ENCODE peak calls at places on chromosomes 6 and 20, in nine cellular contexts. X is tibial artery, A is T47D, G is left lobe of liver, J is fibroblast of lung, S is AG10803, N is HS-5, I is NCI-H2029, O is left cardiac atrium. E is an unnamed sample.

GRCh38 chr6:109117346-109118035 is 22.2 kb downstream of the CEP57L1 start:
- DNase-seq in X (peak; percentile 36), A (no peak), G (peak; percentile 70), J (no peak), S (no peak), N (no peak), I (no peak), O (no peak), E (no peak)

GRCh38 chr20:47350691-47351545 is 5.6 kb downstream of the ZMYND8 start:
- DNase-seq in X (no peak), A (no peak), G (no peak), J (no peak), S (no peak), N (no peak), I (no peak), O (no peak), E (no peak)

GRCh38 chr20:10861619-10862018 is 187.8 kb upstream of the JAG1 start:
- DNase-seq in X (no peak), A (peak; percentile 12), G (no peak), J (no peak), S (no peak), N (no peak), I (no peak), O (no peak), E (peak; percentile 31)

GRCh38 chr6:53794073-53794719 is 609 bp upstream of the LRRC1 start:
- DNase-seq in X (peak; percentile 78), A (no peak), G (peak; percentile 49), J (peak; percentile 93), S (peak; percentile 92), N (peak; percentile 39), I (peak; percentile 65), O (peak; percentile 69), E (peak; percentile 79)

GRCh38 chr6:3529232-3529631 is 72.4 kb upstream of the SLC22A23 start:
- DNase-seq in X (no peak), A (no peak), G (no peak), J (no peak), S (no peak), N (no peak), I (no peak), O (no peak), E (no peak)

GRCh38 chr20:37937686-37938085 is 34.8 kb downstream of the VSTM2L start:
- DNase-seq in X (no peak), A (no peak), G (no peak), J (no peak), S (no peak), N (no peak), I (no peak), O (no peak), E (no peak)

GRCh38 chr6:145866449-145867401 is 52.1 kb upstream of the FBXO30 start:
- DNase-seq in X (no peak), A (no peak), G (no peak), J (no peak), S (no peak), N (no peak), I (no peak), O (no peak), E (no peak)

GRCh38 chr6:20021795-20022194 is 184.6 kb downstream of the ID4 start:
- DNase-seq in X (no peak), A (no peak), G (no peak), J (no peak), S (no peak), N (no peak), I (no peak), O (no peak), E (no peak)

GRCh38 chr6:160919713-160920112 is 71.9 kb upstream of the MAP3K4 start:
- DNase-seq in X (no peak), A (no peak), G (peak; percentile 51), J (peak; percentile 86), S (peak; percentile 93), N (peak; percentile 84), I (no peak), O (no peak), E (peak; percentile 78)

GRCh38 chr20:63831696-63832686 is 927 bp upstream of the ZBTB46 start:
- DNase-seq in X (no peak), A (no peak), G (peak; percentile 59), J (no peak), S (no peak), N (no peak), I (no peak), O (peak; percentile 68), E (peak; percentile 28)

GRCh38 chr6:157317129-157317814 is 6.0 kb downstream of the TMEM242 start:
- DNase-seq in X (peak; percentile 95), A (no peak), G (peak; percentile 84), J (peak; percentile 88), S (peak; percentile 86), N (peak; percentile 90), I (no peak), O (peak; percentile 85), E (peak; percentile 88)

GRCh38 chr20:31605902-31606677 is 1.0 kb downstream of the ID1 start:
- DNase-seq in X (no peak), A (no peak), G (no peak), J (peak; percentile 37), S (no peak), N (no peak), I (peak; percentile 31), O (peak; percentile 47), E (no peak)

GRCh38 chr20:46458891-46459750 is 52.7 kb upstream of the ELMO2 start:
- DNase-seq in X (no peak), A (no peak), G (no peak), J (peak; percentile 23), S (no peak), N (no peak), I (peak; percentile 68), O (peak; percentile 81), E (no peak)

GRCh38 chr6:38640216-38640909 is 634 bp upstream of the BTBD9 start:
- DNase-seq in X (no peak), A (peak; percentile 49), G (no peak), J (no peak), S (no peak), N (no peak), I (no peak), O (peak; percentile 24), E (peak; percentile 7)

GRCh38 chr6:41871677-41872076 is 23.5 kb downstream of the USP49 start:
- DNase-seq in X (no peak), A (no peak), G (no peak), J (no peak), S (no peak), N (no peak), I (no peak), O (no peak), E (no peak)

GRCh38 chr6:122530440-122531046 is 58.9 kb upstream of the SERINC1 start:
- DNase-seq in X (peak; percentile 33), A (peak; percentile 23), G (peak; percentile 49), J (peak; percentile 74), S (peak; percentile 64), N (peak; percentile 31), I (peak; percentile 87), O (no peak), E (peak; percentile 60)

GRCh38 chr6:116529466-116529969 is 16.0 kb downstream of the TRAPPC3L start:
- DNase-seq in X (no peak), A (no peak), G (no peak), J (no peak), S (no peak), N (no peak), I (peak; percentile 63), O (no peak), E (no peak)

GRCh38 chr6:141326426-141326825 is 806.3 kb upstream of the GJE1 start:
- DNase-seq in X (peak; percentile 45), A (no peak), G (no peak), J (peak; percentile 99), S (peak; percentile 96), N (peak; percentile 98), I (no peak), O (no peak), E (peak; percentile 98)

E was measured in EL.